ENCODE peak calls at places on chromosome 6, in five cellular contexts. Y, E, K, P and V are unnamed samples.

GRCh38 chr6:2765896-2766766 is 938 bp downstream of the WRNIP1 start:
- DNase-seq in Y (no peak), E (peak; percentile 23), K (no peak), P (no peak), V (peak; percentile 48)

GRCh38 chr6:140436023-140436811 is 1061.8 kb upstream of the CITED2 start:
- DNase-seq in Y (no peak), E (no peak), K (no peak), P (no peak), V (no peak)

GRCh38 chr6:110329348-110329728 is 28.8 kb downstream of the METTL24 start:
- DNase-seq in Y (no peak), E (no peak), K (no peak), P (no peak), V (no peak)

GRCh38 chr6:25242567-25242966 is 36.6 kb upstream of the CARMIL1 start:
- DNase-seq in Y (no peak), E (no peak), K (no peak), P (no peak), V (no peak)

GRCh38 chr6:11012976-11013375 is 31.1 kb downstream of the ELOVL2 start:
- DNase-seq in Y (no peak), E (no peak), K (no peak), P (no peak), V (no peak)

GRCh38 chr6:106339334-106340029 is 13.9 kb upstream of the ATG5 start:
- DNase-seq in Y (peak; percentile 57), E (peak; percentile 86), K (no peak), P (peak; percentile 46), V (peak; percentile 57)

GRCh38 chr6:137165375-137166246 is 7.8 kb downstream of the IL22RA2 start:
- DNase-seq in Y (peak; percentile 6), E (peak; percentile 15), K (peak; percentile 85), P (peak; percentile 35), V (no peak)

GRCh38 chr6:57162008-57162407 is 10.1 kb upstream of the BAG2 start:
- DNase-seq in Y (no peak), E (no peak), K (no peak), P (no peak), V (no peak)

GRCh38 chr6:36029464-36029863 is 1.9 kb downstream of the MAPK14 start:
- DNase-seq in Y (no peak), E (no peak), K (no peak), P (peak; percentile 68), V (peak; percentile 50)

GRCh38 chr6:7742214-7742613 is 16.3 kb downstream of the BMP6 start:
- DNase-seq in Y (no peak), E (no peak), K (no peak), P (no peak), V (no peak)

GRCh38 chr6:84353459-84354423 is 126.3 kb upstream of the CEP162 start:
- DNase-seq in Y (no peak), E (no peak), K (no peak), P (no peak), V (no peak)

GRCh38 chr6:33840064-33840926 is 36.5 kb upstream of the MLN start:
- DNase-seq in Y (peak; percentile 79), E (peak; percentile 88), K (peak; percentile 51), P (peak; percentile 96), V (peak; percentile 88)

GRCh38 chr6:72410769-72411168 is 211.1 kb upstream of the KCNQ5 start:
- DNase-seq in Y (no peak), E (no peak), K (no peak), P (no peak), V (no peak)

GRCh38 chr6:55957961-55958422 is 82.6 kb upstream of the BMP5 start:
- DNase-seq in Y (no peak), E (no peak), K (no peak), P (no peak), V (no peak)

GRCh38 chr6:132063204-132063603 is 112.0 kb upstream of the CCN2 start:
- DNase-seq in Y (no peak), E (no peak), K (no peak), P (no peak), V (peak; percentile 98)
- TF ChIP-seq MAX in Y (no peak), E (no peak), K (no peak), P (no peak), V (peak; percentile 35)

GRCh38 chr6:41894366-41895299 is 542 bp downstream of the USP49 start:
- DNase-seq in Y (no peak), E (no peak), K (no peak), P (no peak), V (peak; percentile 14)

GRCh38 chr6:41892921-41893564 is 2.1 kb downstream of the USP49 start:
- DNase-seq in Y (no peak), E (no peak), K (no peak), P (no peak), V (no peak)

GRCh38 chr6:41896280-41896679 is 1.1 kb upstream of the USP49 start:
- DNase-seq in Y (no peak), E (no peak), K (no peak), P (no peak), V (no peak)

GRCh38 chr6:41895300-41896233 is at the start of gene USP49:
- DNase-seq in Y (peak; percentile 45), E (peak; percentile 67), K (peak; percentile 65), P (peak; percentile 78), V (peak; percentile 89)
- TF ChIP-seq POLR2A in Y (no peak), E (no peak), K (peak; percentile 75), P (no peak), V (peak; percentile 70)

GRCh38 chr6:37126961-37127360 is 43.0 kb upstream of the PIM1 start:
- DNase-seq in Y (no peak), E (no peak), K (no peak), P (no peak), V (no peak)
- H3K4me1 ChIP-seq in Y (peaks cover 15% of the 10 kb centered on the region), E (peaks cover 65% of the 10 kb centered on the region), K (peaks cover 15% of the 10 kb centered on the region), P (peaks cover 95% of the 10 kb centered on the region), V (peaks cover 27% of the 10 kb centered on the region)

GRCh38 chr6:158666637-158667359 is 16.9 kb downstream of the SYTL3 start:
- DNase-seq in Y (no peak), E (no peak), K (no peak), P (no peak), V (no peak)
- TF ChIP-seq MAX in Y (no peak), E (no peak), K (no peak), P (no peak), V (no peak)